ENCODE peak calls at places on chromosome 11, in seven cellular contexts. M, Y, S, Q, A, F and T are unnamed samples.

GRCh38 chr11:91373497-91373896 is 851.1 kb upstream of the FAT3 start:
- DNase-seq in A (no peak), Y (no peak), Q (no peak), S (peak), M (no peak), F (no peak), T (no peak)

GRCh38 chr11:33722579-33723234 is 13.5 kb downstream of the CD59 start:
- DNase-seq in M (peak), A (peak), S (no peak), Q (peak), Y (no peak), F (no peak), T (peak)

GRCh38 chr11:86014221-86014620 is 54.7 kb downstream of the PICALM start:
- DNase-seq in M (no peak), A (no peak), F (no peak), Q (no peak), Y (no peak), S (no peak), T (peak)

GRCh38 chr11:65170058-65170534 is at the start of gene SPDYC:
- DNase-seq in Q (no peak), S (peak), M (no peak), Y (no peak), F (no peak), A (no peak), T (no peak)

GRCh38 chr11:68010058-68011041 is at the start of gene ALDH3B1:
- DNase-seq in S (peak), Q (peak), A (peak), F (no peak), M (peak), Y (peak), T (peak)

GRCh38 chr11:64364435-64364834 is 5.5 kb downstream of the RPS6KA4 start:
- DNase-seq in S (no peak), A (no peak), M (no peak), Q (no peak), Y (no peak), F (no peak), T (no peak)

GRCh38 chr11:106474274-106474673 is 396.8 kb downstream of the AASDHPPT start:
- DNase-seq in F (no peak), Y (no peak), S (no peak), M (no peak), A (no peak), Q (no peak), T (no peak)

GRCh38 chr11:128244896-128245295 is 342.5 kb downstream of the ETS1 start:
- DNase-seq in Q (no peak), M (no peak), S (no peak), A (no peak), Y (no peak), F (no peak), T (no peak)

GRCh38 chr11:22713336-22713735 is 46.9 kb downstream of the GAS2 start:
- DNase-seq in A (no peak), F (no peak), M (no peak), Y (no peak), S (no peak), Q (no peak), T (peak)

GRCh38 chr11:78731008-78731407 is 156.3 kb upstream of the NARS2 start:
- DNase-seq in A (no peak), M (no peak), S (no peak), Q (no peak), F (no peak), Y (no peak), T (no peak)

GRCh38 chr11:592918-593317 is 16.6 kb downstream of the PHRF1 start:
- DNase-seq in F (no peak), M (no peak), A (no peak), Q (no peak), S (no peak), Y (no peak), T (no peak)

GRCh38 chr11:65858354-65859133 is 564 bp upstream of the CFL1 start:
- DNase-seq in F (no peak), M (no peak), S (no peak), Y (no peak), Q (no peak), A (peak), T (no peak)

GRCh38 chr11:68282141-68282860 is 10.5 kb upstream of the C11orf24 start:
- DNase-seq in A (no peak), F (no peak), Q (no peak), M (peak), Y (no peak), S (no peak), T (peak)

GRCh38 chr11:117095301-117096139 is 2.7 kb downstream of the SIK3 start:
- DNase-seq in M (no peak), S (no peak), F (no peak), Q (no peak), Y (no peak), A (no peak), T (no peak)